ENCODE peak calls at places on chromosomes 5 and 9, in nine cellular contexts. One of them, this sample, is unnamed.

GRCh38 chr5:164054461-164054860 is 549.0 kb downstream of the MAT2B start:
- DNase-seq in NCI-H1092: no peak
- DNase-seq in NCI-H1105: no peak
- DNase-seq in T follicular helper cell: no peak
- DNase-seq in foreskin fibroblast: no peak
- DNase-seq in cardiac fibroblast: no peak
- DNase-seq in mesothelial cell of epicardium: no peak
- DNase-seq in K562: no peak
- DNase-seq in cardiac muscle cell: no peak
- DNase-seq in this sample: peak

GRCh38 chr5:138829341-138829740 is 45.8 kb downstream of the LRRTM2 start:
- DNase-seq in NCI-H1092: no peak
- DNase-seq in NCI-H1105: no peak
- DNase-seq in T follicular helper cell: no peak
- DNase-seq in foreskin fibroblast: peak
- DNase-seq in cardiac fibroblast: peak
- DNase-seq in mesothelial cell of epicardium: no peak
- DNase-seq in K562: no peak
- DNase-seq in cardiac muscle cell: no peak
- DNase-seq in this sample: no peak

GRCh38 chr5:3599283-3600105 is 3.9 kb downstream of the IRX1 start:
- DNase-seq in NCI-H1092: no peak
- DNase-seq in NCI-H1105: no peak
- DNase-seq in T follicular helper cell: no peak
- DNase-seq in foreskin fibroblast: no peak
- DNase-seq in cardiac fibroblast: no peak
- DNase-seq in mesothelial cell of epicardium: peak
- DNase-seq in K562: no peak
- DNase-seq in cardiac muscle cell: peak
- DNase-seq in this sample: peak

GRCh38 chr9:71279188-71279739 is 157.8 kb upstream of the TRPM3 start:
- DNase-seq in NCI-H1092: no peak
- DNase-seq in NCI-H1105: no peak
- DNase-seq in T follicular helper cell: no peak
- DNase-seq in foreskin fibroblast: no peak
- DNase-seq in cardiac fibroblast: no peak
- DNase-seq in mesothelial cell of epicardium: no peak
- DNase-seq in K562: no peak
- DNase-seq in cardiac muscle cell: no peak
- DNase-seq in this sample: no peak

GRCh38 chr5:68215888-68216736 is 556 bp downstream of the PIK3R1 start:
- DNase-seq in NCI-H1092: peak
- DNase-seq in NCI-H1105: peak
- DNase-seq in T follicular helper cell: peak
- DNase-seq in foreskin fibroblast: no peak
- DNase-seq in cardiac fibroblast: peak
- DNase-seq in mesothelial cell of epicardium: peak
- DNase-seq in K562: peak
- DNase-seq in cardiac muscle cell: peak
- DNase-seq in this sample: peak

GRCh38 chr5:133664422-133664821 is 52.1 kb upstream of the FSTL4 start:
- DNase-seq in NCI-H1092: no peak
- DNase-seq in NCI-H1105: no peak
- DNase-seq in T follicular helper cell: no peak
- DNase-seq in foreskin fibroblast: peak
- DNase-seq in cardiac fibroblast: no peak
- DNase-seq in mesothelial cell of epicardium: no peak
- DNase-seq in K562: no peak
- DNase-seq in cardiac muscle cell: no peak
- DNase-seq in this sample: peak

GRCh38 chr5:73280821-73281746 is 108.1 kb downstream of the TMEM174 start:
- DNase-seq in NCI-H1092: peak
- DNase-seq in NCI-H1105: peak
- DNase-seq in T follicular helper cell: no peak
- DNase-seq in foreskin fibroblast: no peak
- DNase-seq in cardiac fibroblast: peak
- DNase-seq in mesothelial cell of epicardium: peak
- DNase-seq in K562: no peak
- DNase-seq in cardiac muscle cell: peak
- DNase-seq in this sample: peak

GRCh38 chr5:57834829-57835554 is 352.4 kb upstream of the ACTBL2 start:
- DNase-seq in NCI-H1092: no peak
- DNase-seq in NCI-H1105: peak
- DNase-seq in T follicular helper cell: no peak
- DNase-seq in foreskin fibroblast: peak
- DNase-seq in cardiac fibroblast: peak
- DNase-seq in mesothelial cell of epicardium: no peak
- DNase-seq in K562: no peak
- DNase-seq in cardiac muscle cell: peak
- DNase-seq in this sample: peak

GRCh38 chr5:107359033-107359915 is 311.5 kb downstream of the EFNA5 start:
- DNase-seq in NCI-H1092: no peak
- DNase-seq in NCI-H1105: no peak
- DNase-seq in T follicular helper cell: no peak
- DNase-seq in foreskin fibroblast: peak
- DNase-seq in cardiac fibroblast: peak
- DNase-seq in mesothelial cell of epicardium: no peak
- DNase-seq in K562: no peak
- DNase-seq in cardiac muscle cell: no peak
- DNase-seq in this sample: peak

GRCh38 chr9:33110686-33111085 is 34.2 kb upstream of the SMU1 start:
- DNase-seq in NCI-H1092: no peak
- DNase-seq in NCI-H1105: no peak
- DNase-seq in T follicular helper cell: no peak
- DNase-seq in foreskin fibroblast: no peak
- DNase-seq in cardiac fibroblast: no peak
- DNase-seq in mesothelial cell of epicardium: no peak
- DNase-seq in K562: no peak
- DNase-seq in cardiac muscle cell: no peak
- DNase-seq in this sample: no peak

GRCh38 chr5:10745133-10745532 is 15.9 kb downstream of the DAP start:
- DNase-seq in NCI-H1092: no peak
- DNase-seq in NCI-H1105: no peak
- DNase-seq in T follicular helper cell: no peak
- DNase-seq in foreskin fibroblast: no peak
- DNase-seq in cardiac fibroblast: no peak
- DNase-seq in mesothelial cell of epicardium: no peak
- DNase-seq in K562: no peak
- DNase-seq in cardiac muscle cell: no peak
- DNase-seq in this sample: peak

GRCh38 chr9:136264046-136264802 is 18.6 kb upstream of the QSOX2 start:
- DNase-seq in NCI-H1092: no peak
- DNase-seq in NCI-H1105: no peak
- DNase-seq in T follicular helper cell: no peak
- DNase-seq in foreskin fibroblast: no peak
- DNase-seq in cardiac fibroblast: no peak
- DNase-seq in mesothelial cell of epicardium: no peak
- DNase-seq in K562: no peak
- DNase-seq in cardiac muscle cell: no peak
- DNase-seq in this sample: no peak

GRCh38 chr5:148972958-148973357 is 89.9 kb downstream of the SH3TC2 start:
- DNase-seq in NCI-H1092: no peak
- DNase-seq in NCI-H1105: no peak
- DNase-seq in T follicular helper cell: no peak
- DNase-seq in foreskin fibroblast: peak
- DNase-seq in cardiac fibroblast: peak
- DNase-seq in mesothelial cell of epicardium: no peak
- DNase-seq in K562: no peak
- DNase-seq in cardiac muscle cell: no peak
- DNase-seq in this sample: peak

GRCh38 chr9:93875330-93875729 is 79.8 kb downstream of the BARX1 start:
- DNase-seq in NCI-H1092: no peak
- DNase-seq in NCI-H1105: no peak
- DNase-seq in T follicular helper cell: no peak
- DNase-seq in foreskin fibroblast: no peak
- DNase-seq in cardiac fibroblast: no peak
- DNase-seq in mesothelial cell of epicardium: no peak
- DNase-seq in K562: no peak
- DNase-seq in cardiac muscle cell: no peak
- DNase-seq in this sample: no peak

GRCh38 chr9:117458066-117458465 is 43.2 kb upstream of the ASTN2 start:
- DNase-seq in NCI-H1092: no peak
- DNase-seq in NCI-H1105: no peak
- DNase-seq in T follicular helper cell: no peak
- DNase-seq in foreskin fibroblast: no peak
- DNase-seq in cardiac fibroblast: no peak
- DNase-seq in mesothelial cell of epicardium: no peak
- DNase-seq in K562: no peak
- DNase-seq in cardiac muscle cell: no peak
- DNase-seq in this sample: no peak

GRCh38 chr9:96136992-96137665 is 164.8 kb downstream of the HSD17B3 start:
- DNase-seq in NCI-H1092: no peak
- DNase-seq in NCI-H1105: no peak
- DNase-seq in T follicular helper cell: no peak
- DNase-seq in foreskin fibroblast: peak
- DNase-seq in cardiac fibroblast: peak
- DNase-seq in mesothelial cell of epicardium: no peak
- DNase-seq in K562: no peak
- DNase-seq in cardiac muscle cell: no peak
- DNase-seq in this sample: peak

GRCh38 chr5:110351451-110351850 is 375.0 kb downstream of the TMEM232 start:
- DNase-seq in NCI-H1092: no peak
- DNase-seq in NCI-H1105: no peak
- DNase-seq in T follicular helper cell: no peak
- DNase-seq in foreskin fibroblast: no peak
- DNase-seq in cardiac fibroblast: peak
- DNase-seq in mesothelial cell of epicardium: no peak
- DNase-seq in K562: no peak
- DNase-seq in cardiac muscle cell: no peak
- DNase-seq in this sample: no peak

GRCh38 chr9:11016081-11016480 is 403.3 kb upstream of the PTPRD start:
- DNase-seq in NCI-H1092: no peak
- DNase-seq in NCI-H1105: no peak
- DNase-seq in T follicular helper cell: no peak
- DNase-seq in foreskin fibroblast: no peak
- DNase-seq in cardiac fibroblast: no peak
- DNase-seq in mesothelial cell of epicardium: no peak
- DNase-seq in K562: no peak
- DNase-seq in cardiac muscle cell: no peak
- DNase-seq in this sample: no peak

GRCh38 chr5:149063017-149063687 is at the start of gene SH3TC2:
- DNase-seq in NCI-H1092: no peak
- DNase-seq in NCI-H1105: no peak
- DNase-seq in T follicular helper cell: no peak
- DNase-seq in foreskin fibroblast: peak
- DNase-seq in cardiac fibroblast: peak
- DNase-seq in mesothelial cell of epicardium: peak
- DNase-seq in K562: no peak
- DNase-seq in cardiac muscle cell: peak
- DNase-seq in this sample: peak

GRCh38 chr5:50962934-50963646 is 296.7 kb downstream of the PARP8 start:
- DNase-seq in NCI-H1092: peak
- DNase-seq in NCI-H1105: peak
- DNase-seq in T follicular helper cell: peak
- DNase-seq in foreskin fibroblast: peak
- DNase-seq in cardiac fibroblast: peak
- DNase-seq in mesothelial cell of epicardium: peak
- DNase-seq in K562: peak
- DNase-seq in cardiac muscle cell: peak
- DNase-seq in this sample: peak

GRCh38 chr5:177100714-177101121 is 14.0 kb downstream of the FGFR4 start:
- DNase-seq in NCI-H1092: no peak
- DNase-seq in NCI-H1105: no peak
- DNase-seq in T follicular helper cell: no peak
- DNase-seq in foreskin fibroblast: no peak
- DNase-seq in cardiac fibroblast: no peak
- DNase-seq in mesothelial cell of epicardium: no peak
- DNase-seq in K562: no peak
- DNase-seq in cardiac muscle cell: no peak
- DNase-seq in this sample: no peak

GRCh38 chr9:137809038-137809630 is 68.4 kb upstream of the CACNA1B start:
- DNase-seq in NCI-H1092: no peak
- DNase-seq in NCI-H1105: no peak
- DNase-seq in T follicular helper cell: no peak
- DNase-seq in foreskin fibroblast: no peak
- DNase-seq in cardiac fibroblast: no peak
- DNase-seq in mesothelial cell of epicardium: no peak
- DNase-seq in K562: no peak
- DNase-seq in cardiac muscle cell: no peak
- DNase-seq in this sample: no peak

GRCh38 chr9:126482361-126483044 is 131.2 kb upstream of the LMX1B start:
- DNase-seq in NCI-H1092: no peak
- DNase-seq in NCI-H1105: no peak
- DNase-seq in T follicular helper cell: no peak
- DNase-seq in foreskin fibroblast: peak
- DNase-seq in cardiac fibroblast: peak
- DNase-seq in mesothelial cell of epicardium: peak
- DNase-seq in K562: peak
- DNase-seq in cardiac muscle cell: peak
- DNase-seq in this sample: peak

GRCh38 chr5:125267636-125268248 is 521.3 kb upstream of the ZNF608 start:
- DNase-seq in NCI-H1092: no peak
- DNase-seq in NCI-H1105: no peak
- DNase-seq in T follicular helper cell: no peak
- DNase-seq in foreskin fibroblast: no peak
- DNase-seq in cardiac fibroblast: no peak
- DNase-seq in mesothelial cell of epicardium: no peak
- DNase-seq in K562: no peak
- DNase-seq in cardiac muscle cell: no peak
- DNase-seq in this sample: no peak